ENCODE peak calls at places on chromosomes 7 and 10, in four cellular contexts. One of them, this sample, is unnamed.

GRCh38 chr10:8404721-8405120 is 350.2 kb downstream of the GATA3 start:
- DNase-seq in T-cell: peak; percentile 58
- DNase-seq in SHP77: no peak
- DNase-seq in anterior cingulate cortex: no peak
- DNase-seq in this sample: no peak

GRCh38 chr7:16951483-16952080 is 69.8 kb upstream of the AGR3 start:
- DNase-seq in SHP77: no peak
- DNase-seq in T-cell: no peak
- DNase-seq in anterior cingulate cortex: no peak
- DNase-seq in this sample: no peak

GRCh38 chr7:139844779-139845442 is 15.8 kb downstream of the TBXAS1 start:
- DNase-seq in SHP77: no peak
- DNase-seq in anterior cingulate cortex: no peak
- DNase-seq in T-cell: no peak
- DNase-seq in this sample: no peak

GRCh38 chr10:119526149-119526548 is 16.4 kb downstream of the RGS10 start:
- DNase-seq in T-cell: no peak
- DNase-seq in SHP77: no peak
- DNase-seq in anterior cingulate cortex: no peak
- DNase-seq in this sample: no peak

GRCh38 chr10:43304687-43305333 is 37.9 kb upstream of the RASGEF1A start:
- DNase-seq in T-cell: no peak
- DNase-seq in anterior cingulate cortex: no peak
- DNase-seq in SHP77: no peak
- DNase-seq in this sample: peak; percentile 24

GRCh38 chr7:147509859-147510542 is 1080.6 kb upstream of the C7orf33 start:
- DNase-seq in anterior cingulate cortex: no peak
- DNase-seq in SHP77: no peak
- DNase-seq in T-cell: no peak
- DNase-seq in this sample: no peak

GRCh38 chr10:47241946-47242900 is 57.8 kb upstream of the GDF10 start:
- DNase-seq in anterior cingulate cortex: no peak
- DNase-seq in SHP77: no peak
- DNase-seq in T-cell: no peak
- DNase-seq in this sample: no peak

GRCh38 chr7:115558186-115558585 is 472.4 kb downstream of the TFEC start:
- DNase-seq in T-cell: no peak
- DNase-seq in anterior cingulate cortex: no peak
- DNase-seq in SHP77: no peak
- DNase-seq in this sample: no peak

GRCh38 chr10:93199221-93199681 is 125.6 kb downstream of the CYP26A1 start:
- DNase-seq in T-cell: no peak
- DNase-seq in anterior cingulate cortex: no peak
- DNase-seq in SHP77: peak; percentile 22
- DNase-seq in this sample: peak; percentile 53

GRCh38 chr7:119935418-119936025 is 337.5 kb upstream of the KCND2 start:
- DNase-seq in SHP77: peak; percentile 11
- DNase-seq in anterior cingulate cortex: no peak
- DNase-seq in T-cell: no peak
- DNase-seq in this sample: peak; percentile 14

This sample was measured in putamen.